ENCODE peak calls at places on chromosomes 6 and 20, in four cellular contexts. F, Z, B and S are unnamed samples. For H3K4me1, the result is how much of the 10 kb centered on the place peaks cover.

GRCh38 chr20:12276011-12276673 is 358.4 kb downstream of the BTBD3 start:
- DNase-seq in F (no peak), Z (no peak), B (no peak), S (no peak)

GRCh38 chr6:35485402-35485877 is 11.4 kb downstream of the TEAD3 start:
- DNase-seq in F (peak), Z (peak), B (no peak), S (no peak)

GRCh38 chr6:75830959-75831885 is 82.2 kb downstream of the MYO6 start:
- DNase-seq in F (no peak), Z (no peak), B (no peak), S (no peak)

GRCh38 chr6:3751730-3752537 is 421 bp upstream of the PXDC1 start:
- DNase-seq in F (peak), Z (peak), B (peak), S (peak)

GRCh38 chr6:16511723-16512584 is 249.3 kb downstream of the ATXN1 start:
- DNase-seq in F (peak), Z (no peak), B (no peak), S (no peak)

GRCh38 chr6:35080821-35081425 is 60.2 kb downstream of the TCP11 start:
- DNase-seq in F (peak), Z (no peak), B (no peak), S (no peak)

GRCh38 chr20:33673115-33673410 is 1.2 kb downstream of the NECAB3 start:
- DNase-seq in F (no peak), Z (no peak), B (no peak), S (no peak)

GRCh38 chr6:13696226-13696625 is 15.4 kb downstream of the RANBP9 start:
- DNase-seq in F (no peak), Z (no peak), B (no peak), S (no peak)

GRCh38 chr20:12166053-12166717 is 248.5 kb downstream of the BTBD3 start:
- DNase-seq in F (peak), Z (peak), B (no peak), S (no peak)

GRCh38 chr6:129679250-129679649 is 30.7 kb downstream of the ARHGAP18 start:
- DNase-seq in F (no peak), Z (no peak), B (no peak), S (no peak)

GRCh38 chr6:54535568-54535967 is 227.3 kb downstream of the TINAG start:
- DNase-seq in F (no peak), Z (no peak), B (no peak), S (no peak)

GRCh38 chr6:24520929-24521546 is 26.3 kb downstream of the ALDH5A1 start:
- DNase-seq in F (peak), Z (peak), B (no peak), S (peak)

GRCh38 chr6:142570221-142570671 is 268.4 kb downstream of the ADGRG6 start:
- DNase-seq in F (no peak), Z (no peak), B (no peak), S (no peak)

GRCh38 chr6:44264154-44265002 is 973 bp downstream of the NFKBIE start:
- DNase-seq in F (peak), Z (peak), B (no peak), S (peak)

GRCh38 chr20:17538517-17539170 is 7.5 kb upstream of the BFSP1 start:
- DNase-seq in F (no peak), Z (no peak), B (no peak), S (no peak)

GRCh38 chr6:155103816-155104366 is 108.8 kb downstream of the TIAM2 start:
- DNase-seq in F (no peak), Z (no peak), B (no peak), S (no peak)

GRCh38 chr20:63552481-63553249 is 1.3 kb upstream of the FNDC11 start:
- DNase-seq in F (no peak), Z (no peak), B (no peak), S (no peak)
- H3K4me3 ChIP-seq in F (no peak), Z (no peak), B (no peak), S (no peak)

GRCh38 chr6:41705329-41705995 is 29.9 kb downstream of the TFEB start:
- DNase-seq in F (no peak), Z (no peak), B (no peak), S (no peak)
- H3K4me1 ChIP-seq in F (under half), Z (under half), B (under half), S (under half)

DNA sequence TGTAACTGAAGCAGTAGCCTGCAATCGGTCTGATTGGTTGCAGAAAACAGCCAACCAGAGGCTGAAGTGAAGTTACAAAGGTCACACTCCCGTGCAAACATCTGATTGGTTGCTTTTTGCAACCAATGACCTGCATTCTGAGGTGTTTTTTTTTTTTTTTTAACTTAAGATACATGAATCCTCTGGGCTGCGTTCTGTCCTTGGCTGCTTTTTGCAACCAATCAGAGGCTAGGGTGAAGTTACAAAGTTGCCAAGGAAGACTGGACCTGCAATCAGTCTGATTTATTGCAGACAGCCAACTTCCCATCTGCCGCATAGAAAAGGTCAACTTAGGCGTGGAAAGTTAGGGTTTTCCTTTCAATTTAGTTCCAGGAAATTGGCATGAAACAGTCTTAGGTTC is 292.9 kb downstream of the PLCB1 start:
- DNase-seq in F (no peak), Z (no peak), B (no peak), S (no peak)
- H3K4me3 ChIP-seq in F (no peak), Z (no peak), B (no peak), S (no peak)

DNA sequence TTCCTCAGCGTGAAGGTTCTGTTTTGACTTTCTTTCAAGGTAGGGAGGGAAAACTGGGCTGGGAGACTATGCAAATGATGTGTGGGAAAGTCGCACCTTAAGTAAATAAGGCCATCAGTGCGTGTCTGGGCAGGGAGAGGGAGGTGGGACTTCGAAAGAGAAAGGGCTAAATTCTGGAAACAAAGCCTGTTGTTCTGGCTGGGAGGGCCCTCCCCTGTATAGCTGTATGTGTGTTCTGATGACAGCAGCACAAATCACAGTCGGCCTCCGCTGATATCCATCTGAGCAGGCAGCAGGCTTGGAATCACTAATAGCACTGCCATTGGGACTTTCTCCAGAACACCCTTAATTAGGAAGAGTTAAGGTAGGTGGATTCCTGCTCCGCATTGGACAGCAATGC is 19.2 kb downstream of the JAG1 start:
- DNase-seq in F (peak), Z (peak), B (no peak), S (no peak)
- H3K4me1 ChIP-seq in F (under half), Z (under half), B (under half), S (half or more)

DNA sequence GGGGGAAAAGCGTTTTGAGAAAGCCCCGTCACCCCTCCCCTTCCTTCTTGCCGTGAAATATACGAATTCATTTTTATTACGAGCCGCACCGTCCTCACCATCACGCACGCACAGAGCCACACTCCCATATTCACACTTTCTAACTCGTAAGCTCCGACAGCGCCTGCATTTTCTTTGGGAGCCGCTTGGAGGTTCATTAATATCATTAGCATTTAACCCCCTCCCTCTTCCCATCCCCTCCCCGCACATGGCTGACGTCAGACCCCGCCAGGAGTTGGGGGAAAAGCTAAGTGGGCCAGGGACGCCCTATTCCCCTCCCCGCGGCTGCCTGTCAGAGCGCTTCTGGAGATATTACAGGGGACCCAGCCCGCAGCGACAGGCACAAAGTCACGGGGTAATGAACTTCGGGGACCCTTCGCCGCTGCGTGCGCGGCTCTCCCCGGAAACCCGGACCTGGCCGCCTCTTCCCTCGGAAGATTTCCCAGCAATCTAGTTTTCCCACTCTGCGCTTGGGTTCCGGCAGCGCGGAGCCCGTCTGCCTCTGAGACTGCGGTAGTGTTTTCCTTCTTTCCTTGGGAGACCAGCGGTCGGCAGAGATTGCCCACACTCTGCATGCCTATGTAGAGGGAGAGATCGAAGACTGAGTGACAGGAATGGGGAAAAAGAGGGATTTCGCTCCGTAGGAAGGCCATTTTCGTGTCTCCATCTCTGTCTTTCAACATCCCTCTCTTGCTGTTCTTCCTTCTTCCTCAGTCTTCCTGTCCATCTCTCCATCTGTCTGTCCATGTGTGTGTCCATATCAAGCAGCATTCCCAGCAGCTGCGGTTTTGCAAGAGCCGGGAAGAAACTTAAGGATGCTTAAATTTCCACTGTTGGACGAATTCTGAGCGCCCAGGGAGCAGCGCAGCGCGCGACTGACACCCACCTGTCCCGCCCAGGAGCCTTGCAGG is at the start of gene NR2E1:
- DNase-seq in F (no peak), Z (no peak), B (no peak), S (no peak)
- H3K4me3 ChIP-seq in F (no peak), Z (no peak), B (peak), S (no peak)

DNA sequence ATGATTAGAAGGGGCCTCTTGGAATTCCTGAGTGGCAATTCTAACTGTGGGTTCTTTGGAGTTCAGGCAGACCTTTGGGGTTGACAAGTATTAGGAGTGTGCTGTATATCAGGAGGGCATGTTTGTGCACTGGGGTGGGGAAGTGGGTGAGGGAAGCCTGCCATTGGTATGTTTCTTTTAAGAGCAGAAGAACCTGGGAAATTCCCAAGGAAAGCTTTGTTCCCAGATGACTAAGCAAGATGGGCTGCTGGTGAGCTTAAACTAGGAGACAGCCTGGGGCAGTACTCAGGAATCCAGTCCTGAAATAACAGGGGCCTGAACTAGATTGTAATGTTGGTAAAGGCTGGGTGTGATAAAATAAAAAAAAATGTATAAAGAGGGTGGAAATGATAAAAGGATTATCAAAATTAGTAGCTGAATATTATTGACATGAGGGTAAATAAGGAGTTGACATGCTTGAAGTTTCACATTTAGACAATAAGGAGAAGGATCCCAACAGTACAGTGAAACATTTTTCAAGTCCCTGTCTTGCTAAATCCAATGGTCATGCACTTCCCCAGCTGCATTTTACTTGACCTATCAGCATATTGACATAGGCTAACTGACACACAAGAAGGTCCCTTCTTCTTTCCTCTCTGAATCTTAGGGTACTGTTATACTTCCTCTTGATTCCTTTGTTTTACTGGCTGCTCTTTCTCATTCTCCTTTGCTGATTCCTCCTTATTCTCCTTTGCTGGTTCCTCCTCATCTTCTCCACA is 18.4 kb upstream of the IFNGR1 start:
- DNase-seq in F (no peak), Z (peak), B (no peak), S (no peak)
- H3K4me1 ChIP-seq in F (under half), Z (under half), B (under half), S (half or more)

DNA sequence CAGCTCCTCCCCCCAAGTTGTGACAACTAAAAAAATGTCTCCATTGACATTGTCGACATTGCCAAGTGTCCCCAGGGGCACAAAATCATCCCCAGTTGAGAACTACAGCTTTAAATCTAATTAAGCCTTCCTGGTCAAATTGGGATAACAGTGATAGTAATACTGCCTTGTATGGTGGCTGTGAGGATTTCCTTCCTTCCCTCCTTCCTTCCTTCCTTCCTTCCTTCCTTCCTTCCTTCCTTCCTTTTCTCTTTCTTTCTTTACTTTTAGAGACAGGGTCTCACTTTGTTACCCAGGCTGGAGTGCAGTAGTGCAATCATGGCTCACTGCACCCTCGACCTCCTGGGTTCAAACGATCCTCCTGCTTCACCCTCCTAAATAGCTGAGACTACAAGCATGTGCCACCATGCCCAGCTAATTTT is 29.5 kb upstream of the ARFGEF2 start:
- DNase-seq in F (no peak), Z (no peak), B (no peak), S (no peak)
- H3K4me3 ChIP-seq in F (no peak), Z (no peak), B (no peak), S (no peak)

DNA sequence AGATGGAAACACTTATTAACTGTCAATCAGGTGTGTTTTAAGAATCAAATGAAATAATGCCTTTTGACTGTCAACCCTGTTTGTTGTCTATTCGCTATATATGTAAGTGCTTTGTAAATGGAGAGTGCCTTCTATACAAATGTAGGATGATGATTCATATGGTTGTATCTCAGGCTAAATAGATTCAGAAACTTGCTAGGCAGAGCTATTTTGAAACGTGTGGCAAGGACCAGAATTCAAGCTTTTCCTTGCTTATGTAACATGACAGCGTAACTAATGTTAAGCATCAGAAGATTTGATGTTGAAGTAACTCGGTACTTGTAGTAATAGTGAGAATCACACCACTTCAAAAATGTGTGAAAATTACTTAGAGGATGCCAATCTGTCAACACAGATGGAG is 3.4 kb downstream of the OGFRL1 start:
- DNase-seq in F (no peak), Z (no peak), B (no peak), S (no peak)
- H3K4me1 ChIP-seq in F (under half), Z (under half), B (under half), S (under half)

DNA sequence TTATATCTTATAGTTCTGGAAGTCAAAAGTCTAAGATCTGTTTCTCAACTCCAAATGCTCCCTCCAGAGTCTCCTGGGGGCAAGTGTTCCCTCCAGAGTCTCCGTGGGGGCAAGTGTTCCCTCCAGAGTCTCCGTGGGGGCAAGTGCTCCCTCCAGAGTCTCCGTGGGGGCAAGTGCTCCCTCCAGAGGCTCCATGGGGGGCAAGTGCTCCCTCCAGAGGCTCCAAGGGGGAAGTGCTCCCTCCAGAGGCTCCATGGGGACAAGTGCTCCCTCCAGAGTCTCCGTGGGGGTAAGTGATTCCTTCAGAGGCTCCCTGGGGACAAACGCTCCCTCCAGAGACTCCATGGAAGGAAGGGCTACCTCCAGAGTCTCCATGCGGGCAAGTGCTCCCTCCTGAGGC is 34.0 kb upstream of the THBS2 start:
- DNase-seq in F (no peak), Z (no peak), B (no peak), S (no peak)
- H3K4me3 ChIP-seq in F (no peak), Z (no peak), B (no peak), S (no peak)

DNA sequence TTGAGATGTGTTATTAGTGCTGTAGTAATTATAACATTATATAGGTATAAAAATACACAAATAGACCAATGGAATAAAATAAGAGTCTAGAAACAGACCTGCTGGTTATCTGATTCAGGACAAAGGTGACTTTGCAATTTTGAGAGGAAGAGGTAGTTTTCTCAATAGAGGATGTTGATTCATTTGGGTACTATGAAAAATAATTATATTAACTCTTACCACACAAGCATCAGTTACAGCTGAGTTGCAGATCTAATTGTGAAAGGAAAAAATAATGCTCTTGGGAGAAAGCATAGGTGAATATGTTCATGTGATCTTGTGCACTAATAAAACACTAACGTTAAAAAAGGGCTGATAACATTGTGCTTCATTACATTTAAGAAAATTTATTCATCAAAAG is 103.0 kb downstream of the BCKDHB start:
- DNase-seq in F (no peak), Z (no peak), B (no peak), S (no peak)
- H3K4me1 ChIP-seq in F (under half), Z (under half), B (under half), S (under half)